ENCODE peak calls at places on chromosomes 5 and 9, in eight cellular contexts. One of them, this sample, is unnamed. For H3K36me3 and H3K27me3, the result is how much of the 10 kb centered on the place peaks cover.

GRCh38 chr9:88307136-88307535 is 81.1 kb upstream of the SPIN1 start:
- DNase-seq in neuronal stem cell: no peak
- DNase-seq in osteoblast: no peak
- DNase-seq in naive thymus-derived CD4-positive, alpha-beta T cell: no peak
- DNase-seq in aorta: peak
- DNase-seq in body of pancreas: no peak
- DNase-seq in colonic mucosa: no peak
- DNase-seq in astrocyte: no peak
- DNase-seq in this sample: no peak

GRCh38 chr5:143551765-143552164 is 148.3 kb upstream of the NR3C1 start:
- DNase-seq in neuronal stem cell: no peak
- DNase-seq in osteoblast: no peak
- DNase-seq in naive thymus-derived CD4-positive, alpha-beta T cell: no peak
- DNase-seq in aorta: no peak
- DNase-seq in body of pancreas: no peak
- DNase-seq in colonic mucosa: no peak
- DNase-seq in astrocyte: no peak
- DNase-seq in this sample: no peak

GRCh38 chr9:96398582-96399334 is 15.2 kb upstream of the SLC35D2 start:
- DNase-seq in neuronal stem cell: no peak
- DNase-seq in osteoblast: no peak
- DNase-seq in naive thymus-derived CD4-positive, alpha-beta T cell: peak
- DNase-seq in aorta: no peak
- DNase-seq in body of pancreas: no peak
- DNase-seq in colonic mucosa: no peak
- DNase-seq in astrocyte: no peak
- DNase-seq in this sample: no peak

GRCh38 chr5:130045334-130045733 is 141.1 kb downstream of the CHSY3 start:
- DNase-seq in neuronal stem cell: no peak
- DNase-seq in osteoblast: no peak
- DNase-seq in naive thymus-derived CD4-positive, alpha-beta T cell: no peak
- DNase-seq in aorta: no peak
- DNase-seq in body of pancreas: no peak
- DNase-seq in colonic mucosa: no peak
- DNase-seq in astrocyte: no peak
- DNase-seq in this sample: no peak

GRCh38 chr9:73738741-73739530 is 587.3 kb downstream of the ANXA1 start:
- DNase-seq in neuronal stem cell: no peak
- DNase-seq in osteoblast: no peak
- DNase-seq in naive thymus-derived CD4-positive, alpha-beta T cell: no peak
- DNase-seq in aorta: no peak
- DNase-seq in body of pancreas: no peak
- DNase-seq in colonic mucosa: no peak
- DNase-seq in astrocyte: no peak
- DNase-seq in this sample: no peak

GRCh38 chr5:55062039-55062779 is 38.2 kb downstream of the GZMK start:
- DNase-seq in neuronal stem cell: no peak
- DNase-seq in osteoblast: no peak
- DNase-seq in naive thymus-derived CD4-positive, alpha-beta T cell: peak
- DNase-seq in aorta: no peak
- DNase-seq in body of pancreas: no peak
- DNase-seq in colonic mucosa: no peak
- DNase-seq in astrocyte: no peak
- DNase-seq in this sample: no peak

GRCh38 chr5:79684782-79685181 is 4.9 kb upstream of the CMYA5 start:
- DNase-seq in neuronal stem cell: no peak
- DNase-seq in osteoblast: no peak
- DNase-seq in naive thymus-derived CD4-positive, alpha-beta T cell: no peak
- DNase-seq in aorta: no peak
- DNase-seq in body of pancreas: no peak
- DNase-seq in colonic mucosa: no peak
- DNase-seq in astrocyte: no peak
- DNase-seq in this sample: no peak

GRCh38 chr5:176647870-176648466 is 684 bp downstream of the TSPAN17 start:
- DNase-seq in neuronal stem cell: no peak
- DNase-seq in osteoblast: peak
- DNase-seq in naive thymus-derived CD4-positive, alpha-beta T cell: no peak
- DNase-seq in aorta: peak
- DNase-seq in body of pancreas: peak
- DNase-seq in colonic mucosa: peak
- DNase-seq in astrocyte: no peak
- DNase-seq in this sample: peak

GRCh38 chr9:97307091-97307490 is 368 bp upstream of the CCDC180 start:
- DNase-seq in neuronal stem cell: peak
- DNase-seq in osteoblast: peak
- DNase-seq in naive thymus-derived CD4-positive, alpha-beta T cell: no peak
- DNase-seq in aorta: peak
- DNase-seq in body of pancreas: peak
- DNase-seq in colonic mucosa: peak
- DNase-seq in astrocyte: peak
- DNase-seq in this sample: peak

GRCh38 chr9:93278164-93278563 is 94.2 kb downstream of the WNK2 start:
- DNase-seq in neuronal stem cell: no peak
- DNase-seq in osteoblast: no peak
- DNase-seq in naive thymus-derived CD4-positive, alpha-beta T cell: no peak
- DNase-seq in aorta: peak
- DNase-seq in body of pancreas: no peak
- DNase-seq in colonic mucosa: peak
- DNase-seq in astrocyte: no peak
- DNase-seq in this sample: no peak

GRCh38 chr9:13110766-13111400 is 168.6 kb downstream of the MPDZ start:
- DNase-seq in neuronal stem cell: no peak
- DNase-seq in osteoblast: no peak
- DNase-seq in naive thymus-derived CD4-positive, alpha-beta T cell: no peak
- DNase-seq in aorta: no peak
- DNase-seq in body of pancreas: peak
- DNase-seq in colonic mucosa: no peak
- DNase-seq in astrocyte: peak
- DNase-seq in this sample: no peak

GRCh38 chr9:135069556-135070197 is 17.8 kb upstream of the OLFM1 start:
- DNase-seq in neuronal stem cell: no peak
- DNase-seq in osteoblast: peak
- DNase-seq in naive thymus-derived CD4-positive, alpha-beta T cell: no peak
- DNase-seq in aorta: peak
- DNase-seq in body of pancreas: no peak
- DNase-seq in colonic mucosa: no peak
- DNase-seq in astrocyte: no peak
- DNase-seq in this sample: peak

GRCh38 chr5:532521-533242 is 8.4 kb upstream of the SLC9A3 start:
- DNase-seq in neuronal stem cell: no peak
- DNase-seq in osteoblast: no peak
- DNase-seq in naive thymus-derived CD4-positive, alpha-beta T cell: no peak
- DNase-seq in aorta: peak
- DNase-seq in body of pancreas: no peak
- DNase-seq in colonic mucosa: no peak
- DNase-seq in astrocyte: no peak
- DNase-seq in this sample: no peak

GRCh38 chr5:90329911-90330310 is 79.6 kb downstream of the CETN3 start:
- DNase-seq in neuronal stem cell: no peak
- DNase-seq in osteoblast: no peak
- DNase-seq in naive thymus-derived CD4-positive, alpha-beta T cell: no peak
- DNase-seq in aorta: no peak
- DNase-seq in body of pancreas: no peak
- DNase-seq in colonic mucosa: no peak
- DNase-seq in astrocyte: no peak
- DNase-seq in this sample: no peak

GRCh38 chr9:19239955-19240354 is 9.5 kb downstream of the DENND4C start:
- DNase-seq in neuronal stem cell: no peak
- DNase-seq in osteoblast: no peak
- DNase-seq in naive thymus-derived CD4-positive, alpha-beta T cell: no peak
- DNase-seq in aorta: no peak
- DNase-seq in body of pancreas: no peak
- DNase-seq in colonic mucosa: no peak
- DNase-seq in astrocyte: no peak
- DNase-seq in this sample: no peak

GRCh38 chr9:128361981-128362646 is 9.1 kb upstream of the URM1 start:
- DNase-seq in neuronal stem cell: peak
- DNase-seq in osteoblast: peak
- DNase-seq in naive thymus-derived CD4-positive, alpha-beta T cell: peak
- DNase-seq in aorta: peak
- DNase-seq in body of pancreas: peak
- DNase-seq in colonic mucosa: peak
- DNase-seq in astrocyte: peak
- DNase-seq in this sample: peak

GRCh38 chr5:52811067-52811749 is 23.5 kb downstream of the ITGA1 start:
- DNase-seq in neuronal stem cell: no peak
- DNase-seq in osteoblast: no peak
- DNase-seq in naive thymus-derived CD4-positive, alpha-beta T cell: no peak
- DNase-seq in aorta: no peak
- DNase-seq in body of pancreas: no peak
- DNase-seq in colonic mucosa: no peak
- DNase-seq in astrocyte: no peak
- DNase-seq in this sample: no peak

GRCh38 chr9:95104966-95105365 is 212.5 kb downstream of the FANCC start:
- DNase-seq in neuronal stem cell: no peak
- DNase-seq in osteoblast: peak
- DNase-seq in naive thymus-derived CD4-positive, alpha-beta T cell: no peak
- DNase-seq in aorta: peak
- DNase-seq in body of pancreas: peak
- DNase-seq in colonic mucosa: no peak
- DNase-seq in astrocyte: no peak
- DNase-seq in this sample: peak

GRCh38 chr5:124822647-124823046 is 76.2 kb upstream of the ZNF608 start:
- DNase-seq in neuronal stem cell: no peak
- DNase-seq in osteoblast: no peak
- DNase-seq in naive thymus-derived CD4-positive, alpha-beta T cell: no peak
- DNase-seq in aorta: no peak
- DNase-seq in body of pancreas: no peak
- DNase-seq in colonic mucosa: peak
- DNase-seq in astrocyte: no peak
- DNase-seq in this sample: no peak

GRCh38 chr9:37761511-37761910 is 7.9 kb downstream of the TRMT10B start:
- DNase-seq in neuronal stem cell: no peak
- DNase-seq in osteoblast: peak
- DNase-seq in naive thymus-derived CD4-positive, alpha-beta T cell: no peak
- DNase-seq in aorta: no peak
- DNase-seq in body of pancreas: no peak
- DNase-seq in colonic mucosa: no peak
- DNase-seq in astrocyte: peak
- DNase-seq in this sample: no peak

DNA sequence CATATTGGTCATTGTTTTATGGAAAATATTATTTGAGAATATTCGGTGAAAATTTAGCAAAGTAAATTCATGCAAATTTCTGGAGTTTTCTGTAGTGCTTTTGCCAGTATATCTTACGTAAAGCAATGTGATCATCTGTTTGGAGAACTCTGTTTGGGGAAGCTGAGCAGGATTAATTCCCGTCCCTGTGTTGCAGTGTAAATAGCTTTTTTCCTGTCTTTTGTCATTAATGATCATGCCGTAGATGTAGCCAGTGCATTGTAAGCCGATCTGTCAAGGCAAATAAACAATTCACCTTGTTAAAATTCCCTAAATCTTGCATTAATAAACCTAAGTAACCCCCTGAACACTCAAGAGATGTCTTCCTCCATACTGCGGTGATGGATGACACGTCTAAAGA is 39.2 kb downstream of the PPIC start:
- DNase-seq in neuronal stem cell: no peak
- DNase-seq in osteoblast: no peak
- DNase-seq in naive thymus-derived CD4-positive, alpha-beta T cell: no peak
- DNase-seq in aorta: no peak
- DNase-seq in body of pancreas: no peak
- DNase-seq in colonic mucosa: no peak
- DNase-seq in astrocyte: no peak
- DNase-seq in this sample: no peak
- H3K4me3 ChIP-seq in neuronal stem cell: no peak
- H3K4me3 ChIP-seq in osteoblast: no peak
- H3K4me3 ChIP-seq in naive thymus-derived CD4-positive, alpha-beta T cell: no peak
- H3K4me3 ChIP-seq in aorta: no peak
- H3K4me3 ChIP-seq in body of pancreas: no peak
- H3K4me3 ChIP-seq in colonic mucosa: no peak
- H3K4me3 ChIP-seq in astrocyte: no peak
- H3K4me3 ChIP-seq in this sample: no peak

DNA sequence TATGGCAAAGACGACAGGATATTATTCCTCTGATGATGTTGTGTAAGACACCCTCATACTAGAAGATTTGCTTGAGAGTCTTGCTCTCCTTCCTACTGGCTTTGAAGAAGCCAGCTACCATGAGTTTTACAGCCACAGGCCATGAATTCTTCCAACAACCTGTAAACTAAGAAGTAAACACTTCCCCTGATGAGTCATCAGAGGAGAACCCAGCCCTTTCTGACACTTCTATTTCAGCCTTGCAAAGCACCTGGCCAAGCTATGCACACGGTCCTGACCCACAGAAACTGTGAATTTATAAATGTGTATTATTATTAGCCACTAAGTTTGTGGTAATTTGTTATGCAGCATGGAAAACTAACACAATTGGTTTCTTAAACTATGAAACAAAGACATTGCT is 288.8 kb upstream of the ADAMTSL1 start:
- DNase-seq in neuronal stem cell: no peak
- DNase-seq in osteoblast: no peak
- DNase-seq in naive thymus-derived CD4-positive, alpha-beta T cell: no peak
- DNase-seq in aorta: no peak
- DNase-seq in body of pancreas: no peak
- DNase-seq in colonic mucosa: peak
- DNase-seq in astrocyte: no peak
- DNase-seq in this sample: no peak
- H3K36me3 ChIP-seq in neuronal stem cell: under half
- H3K36me3 ChIP-seq in osteoblast: under half
- H3K36me3 ChIP-seq in naive thymus-derived CD4-positive, alpha-beta T cell: under half
- H3K36me3 ChIP-seq in aorta: under half
- H3K36me3 ChIP-seq in body of pancreas: under half
- H3K36me3 ChIP-seq in colonic mucosa: under half
- H3K36me3 ChIP-seq in astrocyte: under half
- H3K36me3 ChIP-seq in this sample: under half

GRCh38 chr5:51203598-51203997 is 179.7 kb upstream of the ISL1 start:
- DNase-seq in neuronal stem cell: no peak
- DNase-seq in osteoblast: no peak
- DNase-seq in naive thymus-derived CD4-positive, alpha-beta T cell: no peak
- DNase-seq in aorta: no peak
- DNase-seq in body of pancreas: no peak
- DNase-seq in colonic mucosa: no peak
- DNase-seq in astrocyte: no peak
- DNase-seq in this sample: no peak
- H3K27me3 ChIP-seq in neuronal stem cell: under half
- H3K27me3 ChIP-seq in osteoblast: under half
- H3K27me3 ChIP-seq in naive thymus-derived CD4-positive, alpha-beta T cell: under half
- H3K27me3 ChIP-seq in aorta: under half
- H3K27me3 ChIP-seq in body of pancreas: under half
- H3K27me3 ChIP-seq in colonic mucosa: under half
- H3K27me3 ChIP-seq in astrocyte: under half
- H3K27me3 ChIP-seq in this sample: under half

DNA sequence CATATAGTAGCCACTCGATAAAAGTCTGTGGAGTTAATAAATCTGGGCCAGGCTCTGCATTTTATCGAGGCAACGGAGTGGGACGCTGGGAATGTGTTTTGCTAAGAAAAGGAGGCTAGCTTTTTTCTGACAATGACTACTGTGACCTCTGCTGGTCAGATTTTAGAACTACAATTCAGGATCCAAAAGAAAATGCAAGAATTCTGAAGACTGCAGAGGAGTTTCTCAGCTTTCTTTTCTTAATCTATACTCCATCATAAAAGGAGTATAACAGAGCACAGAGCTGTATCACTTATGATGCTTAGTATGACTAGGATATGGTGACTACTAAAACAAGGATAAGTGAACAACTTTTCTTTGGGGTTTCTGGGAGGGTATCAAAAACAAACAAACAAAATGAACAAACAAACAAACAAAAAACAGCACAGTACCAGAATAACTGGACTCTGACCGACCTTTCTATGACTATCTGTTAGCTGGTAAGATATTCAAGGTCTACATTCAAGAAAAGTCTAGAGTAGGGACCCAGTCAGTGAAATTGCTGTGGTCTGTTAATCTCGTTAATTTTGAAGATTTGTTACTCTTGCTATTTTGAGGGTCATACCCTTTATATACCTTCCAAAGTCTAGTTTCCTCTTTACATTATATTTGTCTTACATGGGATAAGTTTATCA is 46.2 kb upstream of the CER1 start:
- DNase-seq in neuronal stem cell: peak
- DNase-seq in osteoblast: no peak
- DNase-seq in naive thymus-derived CD4-positive, alpha-beta T cell: peak
- DNase-seq in aorta: no peak
- DNase-seq in body of pancreas: peak
- DNase-seq in colonic mucosa: no peak
- DNase-seq in astrocyte: peak
- DNase-seq in this sample: peak
- H3K4me3 ChIP-seq in neuronal stem cell: no peak
- H3K4me3 ChIP-seq in osteoblast: no peak
- H3K4me3 ChIP-seq in naive thymus-derived CD4-positive, alpha-beta T cell: no peak
- H3K4me3 ChIP-seq in aorta: no peak
- H3K4me3 ChIP-seq in body of pancreas: no peak
- H3K4me3 ChIP-seq in colonic mucosa: no peak
- H3K4me3 ChIP-seq in astrocyte: no peak
- H3K4me3 ChIP-seq in this sample: no peak

This sample was measured in H7.